ENCODE peak calls at places on chromosomes 16 and 17, in five cellular contexts. One of them, this sample, is unnamed.

GRCh38 chr17:78995761-78996451 is 13.7 kb downstream of the CANT1 start:
- DNase-seq in astrocyte of the cerebellum: no peak
- DNase-seq in OCI-LY7: no peak
- DNase-seq in A549: no peak
- DNase-seq in AG09309: no peak
- DNase-seq in this sample: no peak

GRCh38 chr16:3759736-3760135 is 42.4 kb upstream of the TRAP1 start:
- DNase-seq in astrocyte of the cerebellum: no peak
- DNase-seq in OCI-LY7: no peak
- DNase-seq in A549: no peak
- DNase-seq in AG09309: no peak
- DNase-seq in this sample: no peak

GRCh38 chr17:80259642-80260535 is 763 bp upstream of the RNF213 start:
- DNase-seq in astrocyte of the cerebellum: peak
- DNase-seq in OCI-LY7: peak
- DNase-seq in A549: peak
- DNase-seq in AG09309: no peak
- DNase-seq in this sample: no peak

GRCh38 chr17:60157487-60158040 is 7.8 kb downstream of the CA4 start:
- DNase-seq in astrocyte of the cerebellum: no peak
- DNase-seq in OCI-LY7: no peak
- DNase-seq in A549: no peak
- DNase-seq in AG09309: no peak
- DNase-seq in this sample: no peak

GRCh38 chr16:50846511-50846910 is 104.6 kb downstream of the CYLD start:
- DNase-seq in astrocyte of the cerebellum: no peak
- DNase-seq in OCI-LY7: no peak
- DNase-seq in A549: no peak
- DNase-seq in AG09309: no peak
- DNase-seq in this sample: no peak

GRCh38 chr17:28528329-28529011 is 22.3 kb downstream of the FOXN1 start:
- DNase-seq in astrocyte of the cerebellum: no peak
- DNase-seq in OCI-LY7: no peak
- DNase-seq in A549: no peak
- DNase-seq in AG09309: no peak
- DNase-seq in this sample: peak

GRCh38 chr17:37527249-37527851 is 37.7 kb downstream of the DUSP14 start:
- DNase-seq in astrocyte of the cerebellum: peak
- DNase-seq in OCI-LY7: peak
- DNase-seq in A549: peak
- DNase-seq in AG09309: no peak
- DNase-seq in this sample: peak

GRCh38 chr17:79944821-79945391 is 90.8 kb downstream of the TBC1D16 start:
- DNase-seq in astrocyte of the cerebellum: no peak
- DNase-seq in OCI-LY7: no peak
- DNase-seq in A549: no peak
- DNase-seq in AG09309: no peak
- DNase-seq in this sample: no peak

GRCh38 chr17:37399404-37399803 is 7.2 kb downstream of the ACACA start:
- DNase-seq in astrocyte of the cerebellum: no peak
- DNase-seq in OCI-LY7: no peak
- DNase-seq in A549: no peak
- DNase-seq in AG09309: no peak
- DNase-seq in this sample: peak

GRCh38 chr17:8225813-8226535 is 15.6 kb upstream of the AURKB start:
- DNase-seq in astrocyte of the cerebellum: no peak
- DNase-seq in OCI-LY7: peak
- DNase-seq in A549: peak
- DNase-seq in AG09309: no peak
- DNase-seq in this sample: no peak

GRCh38 chr17:80187090-80187489 is 17.3 kb downstream of the CARD14 start:
- DNase-seq in astrocyte of the cerebellum: no peak
- DNase-seq in OCI-LY7: no peak
- DNase-seq in A549: peak
- DNase-seq in AG09309: peak
- DNase-seq in this sample: peak

GRCh38 chr17:80068301-80069160 is 32.1 kb downstream of the CCDC40 start:
- DNase-seq in astrocyte of the cerebellum: no peak
- DNase-seq in OCI-LY7: no peak
- DNase-seq in A549: no peak
- DNase-seq in AG09309: no peak
- DNase-seq in this sample: no peak

GRCh38 chr16:4846503-4846900 is 586 bp downstream of the GLYR1 start:
- DNase-seq in astrocyte of the cerebellum: no peak
- DNase-seq in OCI-LY7: peak
- DNase-seq in A549: peak
- DNase-seq in AG09309: peak
- DNase-seq in this sample: peak

GRCh38 chr16:57019746-57020145 is 30.4 kb downstream of the NLRC5 start:
- DNase-seq in astrocyte of the cerebellum: no peak
- DNase-seq in OCI-LY7: no peak
- DNase-seq in A549: no peak
- DNase-seq in AG09309: no peak
- DNase-seq in this sample: no peak

GRCh38 chr17:77147357-77147801 is 6.6 kb downstream of the SEC14L1 start:
- DNase-seq in astrocyte of the cerebellum: no peak
- DNase-seq in OCI-LY7: peak
- DNase-seq in A549: no peak
- DNase-seq in AG09309: no peak
- DNase-seq in this sample: no peak

GRCh38 chr17:77151236-77151635 is 10.5 kb downstream of the SEC14L1 start:
- DNase-seq in astrocyte of the cerebellum: peak
- DNase-seq in OCI-LY7: no peak
- DNase-seq in A549: no peak
- DNase-seq in AG09309: no peak
- DNase-seq in this sample: no peak

GRCh38 chr17:77146882-77147281 is 6.1 kb downstream of the SEC14L1 start:
- DNase-seq in astrocyte of the cerebellum: no peak
- DNase-seq in OCI-LY7: peak
- DNase-seq in A549: no peak
- DNase-seq in AG09309: no peak
- DNase-seq in this sample: peak

GRCh38 chr17:77148109-77148958 is 7.6 kb downstream of the SEC14L1 start:
- DNase-seq in astrocyte of the cerebellum: no peak
- DNase-seq in OCI-LY7: no peak
- DNase-seq in A549: no peak
- DNase-seq in AG09309: no peak
- DNase-seq in this sample: no peak

DNA sequence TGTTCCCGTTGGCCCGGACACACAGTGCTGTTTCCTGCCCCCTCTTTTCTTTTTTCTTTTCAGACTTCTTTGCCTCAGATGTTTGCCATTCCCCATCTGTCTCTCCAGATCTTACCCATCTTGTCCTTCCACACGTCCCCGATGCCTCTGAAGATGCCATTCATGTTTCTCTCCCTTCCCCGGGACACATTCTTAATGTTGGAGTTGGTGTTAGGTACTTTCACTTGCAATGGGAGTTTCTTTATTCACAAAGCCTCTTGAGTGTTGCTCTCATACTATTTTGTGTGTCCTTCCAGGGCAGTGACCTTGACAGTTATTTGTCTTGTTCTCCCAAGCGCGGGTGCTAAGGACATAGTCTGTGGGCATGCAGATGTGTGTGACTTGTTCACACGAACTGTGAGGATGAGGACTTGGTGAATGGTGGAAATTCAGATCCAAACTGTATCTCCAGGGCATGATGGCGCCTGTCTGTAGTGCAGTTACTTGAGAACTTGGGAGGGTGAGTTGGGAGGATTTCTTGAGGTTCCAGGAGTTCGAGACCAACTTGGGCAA is 8.3 kb downstream of the SEC14L1 start:
- DNase-seq in astrocyte of the cerebellum: no peak
- DNase-seq in OCI-LY7: no peak
- DNase-seq in A549: no peak
- DNase-seq in AG09309: no peak
- DNase-seq in this sample: no peak
- H3K4me3 ChIP-seq in astrocyte of the cerebellum: no peak
- H3K4me3 ChIP-seq in OCI-LY7: no peak
- H3K4me3 ChIP-seq in A549: no peak
- H3K4me3 ChIP-seq in AG09309: no peak
- H3K4me3 ChIP-seq in this sample: no peak

DNA sequence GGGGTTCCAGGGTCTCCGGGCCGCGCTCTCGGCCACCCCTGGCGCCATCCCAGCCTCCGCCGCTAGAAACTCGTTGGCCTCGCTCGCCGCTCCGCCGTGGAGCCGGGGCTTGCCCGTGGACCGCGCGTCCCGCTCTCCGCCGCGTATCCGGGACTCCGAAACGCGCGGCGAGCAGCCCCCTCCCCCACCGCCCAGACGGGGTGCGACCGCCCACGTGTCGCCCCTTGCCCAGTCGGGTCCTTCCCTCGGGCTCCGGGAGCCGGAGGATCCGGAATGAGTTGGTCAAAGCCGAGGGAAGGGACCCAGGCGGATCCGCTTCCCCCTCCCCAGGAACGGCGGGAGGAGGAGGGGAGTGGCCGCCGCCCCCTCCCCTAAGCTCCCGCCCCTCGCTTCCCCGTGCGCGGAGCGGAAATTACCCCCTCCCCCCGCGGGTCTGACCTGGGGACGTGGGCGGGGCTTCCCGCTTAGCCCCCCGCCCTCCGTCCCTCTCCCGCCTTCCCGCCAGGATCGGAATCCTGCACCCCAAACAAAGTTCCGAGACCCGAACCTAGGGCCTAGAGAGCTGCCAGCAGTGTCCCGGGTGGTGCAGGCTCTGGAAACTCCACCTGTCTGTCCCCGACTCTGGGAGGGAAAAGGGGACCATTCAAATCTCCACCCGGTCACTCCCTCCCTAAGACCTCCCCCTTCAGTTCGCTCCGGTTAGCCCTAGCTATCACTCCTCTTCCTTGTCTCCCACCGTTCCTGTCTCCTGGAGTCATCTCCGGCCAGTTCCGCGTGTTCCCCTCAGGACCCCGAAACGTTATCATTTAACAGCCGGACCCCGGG is 1.1 kb upstream of the IGF2BP1 start:
- DNase-seq in astrocyte of the cerebellum: no peak
- DNase-seq in OCI-LY7: peak
- DNase-seq in A549: peak
- DNase-seq in AG09309: no peak
- DNase-seq in this sample: no peak
- H3K4me3 ChIP-seq in astrocyte of the cerebellum: peak
- H3K4me3 ChIP-seq in OCI-LY7: peak
- H3K4me3 ChIP-seq in A549: peak
- H3K4me3 ChIP-seq in AG09309: no peak
- H3K4me3 ChIP-seq in this sample: no peak

DNA sequence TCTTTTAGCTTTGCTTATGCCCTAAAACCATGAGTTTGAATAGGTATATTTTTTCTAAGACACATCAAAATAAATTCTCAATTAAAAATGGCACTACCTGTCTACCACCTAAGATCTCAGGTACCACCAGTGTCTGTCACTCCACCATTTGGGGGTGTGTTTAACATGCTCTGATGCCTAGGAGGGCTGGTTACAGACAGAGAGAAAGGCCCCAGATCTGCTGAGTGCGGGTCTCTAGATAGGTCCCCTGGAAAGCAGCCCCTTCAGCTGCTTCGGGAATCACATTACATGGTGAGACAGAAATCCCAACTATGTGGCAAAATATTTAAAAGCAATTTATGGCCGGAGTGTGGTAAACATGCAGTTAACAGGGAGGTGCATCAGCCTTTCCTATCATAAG is 653 bp upstream of the VAC14 start:
- DNase-seq in astrocyte of the cerebellum: no peak
- DNase-seq in OCI-LY7: no peak
- DNase-seq in A549: no peak
- DNase-seq in AG09309: no peak
- DNase-seq in this sample: no peak
- H3K4me3 ChIP-seq in astrocyte of the cerebellum: no peak
- H3K4me3 ChIP-seq in OCI-LY7: peak
- H3K4me3 ChIP-seq in A549: peak
- H3K4me3 ChIP-seq in AG09309: no peak
- H3K4me3 ChIP-seq in this sample: no peak

DNA sequence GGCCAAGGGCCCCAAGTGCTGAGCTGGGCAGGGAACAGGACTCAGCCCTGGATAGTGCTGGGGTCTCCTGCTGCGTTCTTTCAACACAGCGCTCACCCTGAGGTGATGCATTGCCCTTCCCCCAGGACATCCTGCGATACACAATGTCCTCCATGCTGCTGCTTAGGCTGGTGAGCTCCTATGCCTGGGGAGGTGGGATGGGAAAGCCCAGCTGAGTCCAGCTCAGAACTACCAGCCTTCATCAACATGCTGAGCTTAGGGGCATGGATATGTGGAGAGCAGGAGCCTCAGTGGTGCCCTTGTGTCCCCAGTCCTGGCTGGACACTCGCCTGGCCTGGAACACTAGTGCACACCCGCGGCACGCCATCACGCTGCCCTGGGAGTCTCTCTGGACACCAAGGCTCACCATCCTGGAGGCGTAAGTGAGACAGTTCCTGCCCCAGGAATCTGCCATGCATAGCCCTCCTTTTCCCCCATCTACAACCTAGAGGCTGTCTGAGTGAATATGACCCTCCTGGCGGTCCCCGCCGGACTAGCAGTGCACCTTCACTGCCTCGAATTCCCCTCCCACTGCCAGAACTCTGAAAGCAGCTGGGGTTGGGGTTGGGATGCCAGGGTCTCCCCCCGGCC is 710 bp downstream of the ZACN start:
- DNase-seq in astrocyte of the cerebellum: no peak
- DNase-seq in OCI-LY7: peak
- DNase-seq in A549: no peak
- DNase-seq in AG09309: no peak
- DNase-seq in this sample: no peak
- H3K4me3 ChIP-seq in astrocyte of the cerebellum: no peak
- H3K4me3 ChIP-seq in OCI-LY7: no peak
- H3K4me3 ChIP-seq in A549: no peak
- H3K4me3 ChIP-seq in AG09309: no peak
- H3K4me3 ChIP-seq in this sample: no peak

GRCh38 chr16:77789646-77790370 is 1.4 kb downstream of the VAT1L start:
- DNase-seq in astrocyte of the cerebellum: no peak
- DNase-seq in OCI-LY7: no peak
- DNase-seq in A549: no peak
- DNase-seq in AG09309: no peak
- DNase-seq in this sample: no peak

GRCh38 chr16:77793417-77793816 is 5.1 kb downstream of the VAT1L start:
- DNase-seq in astrocyte of the cerebellum: no peak
- DNase-seq in OCI-LY7: no peak
- DNase-seq in A549: no peak
- DNase-seq in AG09309: no peak
- DNase-seq in this sample: no peak

GRCh38 chr16:77789085-77789611 is 784 bp downstream of the VAT1L start:
- DNase-seq in astrocyte of the cerebellum: no peak
- DNase-seq in OCI-LY7: no peak
- DNase-seq in A549: no peak
- DNase-seq in AG09309: no peak
- DNase-seq in this sample: no peak

GRCh38 chr16:77788196-77789084 is at the start of gene VAT1L:
- DNase-seq in astrocyte of the cerebellum: no peak
- DNase-seq in OCI-LY7: no peak
- DNase-seq in A549: peak
- DNase-seq in AG09309: no peak
- DNase-seq in this sample: peak

DNA sequence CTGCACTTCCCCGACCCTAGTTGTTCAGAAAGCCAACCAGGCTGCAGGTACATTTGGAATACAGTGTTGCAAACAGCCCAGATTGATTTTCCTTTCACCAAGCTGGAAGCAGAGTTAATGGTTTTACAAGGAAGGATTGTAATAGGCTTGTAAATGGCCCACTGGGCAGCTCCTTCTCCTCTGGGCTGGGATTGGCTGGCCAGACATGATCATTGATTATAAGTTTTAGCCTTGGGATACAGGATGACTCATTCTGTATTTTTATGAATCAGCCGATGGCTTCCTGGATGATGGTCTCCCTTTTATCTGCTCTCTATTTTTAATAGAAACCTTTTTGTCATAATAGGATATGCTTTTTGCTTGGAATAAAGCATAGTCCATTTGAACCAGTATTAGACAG is 2.6 kb downstream of the VAT1L start:
- DNase-seq in astrocyte of the cerebellum: no peak
- DNase-seq in OCI-LY7: no peak
- DNase-seq in A549: no peak
- DNase-seq in AG09309: no peak
- DNase-seq in this sample: no peak
- H3K4me3 ChIP-seq in astrocyte of the cerebellum: no peak
- H3K4me3 ChIP-seq in OCI-LY7: no peak
- H3K4me3 ChIP-seq in A549: no peak
- H3K4me3 ChIP-seq in AG09309: no peak
- H3K4me3 ChIP-seq in this sample: no peak

This sample was measured in bronchial epithelial cell.